ENCODE peak calls at places on chromosomes 6 and 20, in five cellular contexts. W, X, D, M and G are unnamed samples.

GRCh38 chr6:54010340-54011276 is 100.6 kb upstream of the MLIP start:
- ATAC-seq in W (no peak), X (peak), D (no peak), M (peak), G (no peak)

GRCh38 chr6:82006027-82006738 is 241.4 kb downstream of the IBTK start:
- ATAC-seq in D (peak), W (peak), M (no peak), X (peak), G (peak)

GRCh38 chr6:96659084-96659845 is 96.3 kb downstream of the FHL5 start:
- ATAC-seq in D (no peak), W (no peak), X (no peak), M (no peak), G (no peak)

GRCh38 chr20:4041748-4042411 is 26.5 kb upstream of the RNF24 start:
- ATAC-seq in M (peak), D (peak), X (peak), W (no peak), G (peak)

GRCh38 chr6:27149140-27149539 is 98.4 kb upstream of the PRSS16 start:
- ATAC-seq in M (no peak), W (no peak), D (no peak), X (no peak), G (no peak)

GRCh38 chr6:78810146-78810545 is 57.2 kb upstream of the IRAK1BP1 start:
- ATAC-seq in X (no peak), D (peak), M (no peak), W (no peak), G (peak)

GRCh38 chr20:63574829-63575720 is 1.0 kb upstream of the HELZ2 start:
- ATAC-seq in M (no peak), X (no peak), D (no peak), W (no peak), G (no peak)

GRCh38 chr6:7335519-7335918 is 22.5 kb upstream of the SSR1 start:
- ATAC-seq in X (no peak), D (no peak), M (no peak), W (no peak), G (no peak)

GRCh38 chr6:105651969-105652368 is 249.1 kb upstream of the PREP start:
- ATAC-seq in D (no peak), X (no peak), M (no peak), W (no peak), G (no peak)

GRCh38 chr20:19849341-19850189 is 91.5 kb downstream of the RIN2 start:
- ATAC-seq in W (no peak), X (peak), D (peak), M (no peak), G (no peak)

GRCh38 chr6:141874930-141875602 is 257.7 kb upstream of the GJE1 start:
- ATAC-seq in X (no peak), M (no peak), D (no peak), W (no peak), G (no peak)

GRCh38 chr6:34147906-34148701 is 2.2 kb upstream of the GRM4 start:
- ATAC-seq in D (no peak), M (no peak), X (no peak), W (no peak), G (no peak)

GRCh38 chr6:36827261-36828079 is 11.8 kb downstream of the CPNE5 start:
- ATAC-seq in D (peak), M (no peak), X (no peak), W (peak), G (peak)

GRCh38 chr6:162706236-162706635 is 21.3 kb downstream of the PRKN start:
- ATAC-seq in D (no peak), M (peak), X (peak), W (no peak), G (no peak)

GRCh38 chr6:143014764-143015163 is 45.9 kb upstream of the AIG1 start:
- ATAC-seq in M (no peak), D (no peak), X (no peak), W (peak), G (no peak)

GRCh38 chr6:15870354-15871043 is 207.7 kb upstream of the DTNBP1 start:
- ATAC-seq in D (no peak), M (no peak), W (no peak), X (no peak), G (no peak)

GRCh38 chr20:57779401-57780003 is 69.7 kb upstream of the PMEPA1 start:
- ATAC-seq in W (no peak), X (no peak), M (no peak), D (no peak), G (no peak)

GRCh38 chr20:23880426-23880825 is 878 bp upstream of the CST5 start:
- ATAC-seq in W (no peak), X (no peak), D (no peak), M (no peak), G (no peak)

GRCh38 chr6:112087916-112088315 is 525 bp downstream of the FAM229B start:
- ATAC-seq in M (no peak), X (no peak), W (no peak), D (peak), G (no peak)

GRCh38 chr6:84309336-84309735 is 81.9 kb upstream of the CEP162 start:
- ATAC-seq in D (no peak), X (no peak), M (no peak), W (no peak), G (no peak)

GRCh38 chr6:9481292-9482029 is 933.4 kb downstream of the TFAP2A start:
- ATAC-seq in M (no peak), D (peak), W (no peak), X (no peak), G (no peak)

GRCh38 chr6:40369891-40370290 is 217.3 kb downstream of the LRFN2 start:
- ATAC-seq in M (no peak), D (no peak), W (no peak), X (no peak), G (no peak)

GRCh38 chr6:14711704-14712397 is 534.0 kb upstream of the JARID2 start:
- ATAC-seq in W (no peak), X (no peak), D (no peak), M (no peak), G (no peak)